ENCODE peak calls at places on chromosomes 4 and X, in four cellular contexts. N, J, I and U are unnamed samples.

GRCh38 chr4:63901311-63901710 is 507.9 kb downstream of the TECRL start:
- DNase-seq in N (no peak), J (no peak), I (no peak), U (no peak)

GRCh38 chr4:187550256-187550950 is 445.2 kb upstream of the ZFP42 start:
- DNase-seq in N (no peak), J (no peak), I (no peak), U (no peak)

GRCh38 chrX:133859860-133860259 is 125.5 kb downstream of the GPC3 start:
- DNase-seq in N (no peak), J (no peak), I (no peak), U (no peak)

GRCh38 chr4:85180533-85180932 is 214.0 kb upstream of the WDFY3 start:
- DNase-seq in N (no peak), J (no peak), I (no peak), U (no peak)

GRCh38 chrX:42673411-42673810 is 104.6 kb downstream of the PPP1R2C start:
- DNase-seq in N (no peak), J (no peak), I (no peak), U (no peak)

GRCh38 chr4:140153419-140153743 is 603 bp downstream of the MAML3 start:
- DNase-seq in N (no peak), J (no peak), I (no peak), U (no peak)

GRCh38 chrX:71577682-71578081 is 555 bp upstream of the GCNA start:
- DNase-seq in N (no peak), J (no peak), I (no peak), U (no peak)

GRCh38 chr4:88320780-88321373 is 36.5 kb upstream of the PPM1K start:
- DNase-seq in N (no peak), J (no peak), I (no peak), U (no peak)

GRCh38 chr4:2786152-2786671 is 6.7 kb upstream of the SH3BP2 start:
- DNase-seq in N (no peak), J (peak), I (no peak), U (peak)

GRCh38 chr4:6383929-6384328 is 88.5 kb downstream of the PPP2R2C start:
- DNase-seq in N (no peak), J (no peak), I (no peak), U (no peak)

GRCh38 chrX:47637546-47638195 is 7.9 kb upstream of the CFP start:
- DNase-seq in N (no peak), J (no peak), I (no peak), U (no peak)